ENCODE peak calls at places on chromosomes 12 and 14, in five cellular contexts. C is activated CD4-positive, alpha-beta T cell treated with anti-CD3 and anti-CD28 coated beads, Interleukin-2, amount 50 U/mL, for 48 hours; F is naive thymus-derived CD8-positive, alpha-beta T cell; Y is activated naive CD8-positive, alpha-beta T cell treated with anti-CD3 and anti-CD28 coated beads, Interleukin-2, amount 50 U/mL, for 24 hours; P is HEK293T. L is an unnamed sample.

GRCh38 chr12:52186135-52186840 is 5.5 kb downstream of the KRT80 start:
- DNase-seq in C (no peak), F (no peak), Y (no peak), P (no peak), L (no peak)

GRCh38 chr14:105525861-105526780 is at the start of gene TMEM121:
- DNase-seq in C (peak), F (no peak), Y (peak), P (peak), L (peak)

GRCh38 chr12:58395470-58395869 is 454.1 kb downstream of the ATP23 start:
- DNase-seq in C (no peak), F (no peak), Y (no peak), P (no peak), L (no peak)

GRCh38 chr14:22733829-22734228 is 32.7 kb upstream of the OXA1L start:
- DNase-seq in C (no peak), F (no peak), Y (no peak), P (no peak), L (no peak)

GRCh38 chr12:62934799-62935674 is at the start of gene PPM1H:
- DNase-seq in C (peak), F (no peak), Y (peak), P (peak), L (peak)

GRCh38 chr12:6461401-6462233 is 8.9 kb downstream of the VAMP1 start:
- DNase-seq in C (peak), F (peak), Y (peak), P (no peak), L (peak)

GRCh38 chr14:22977684-22978486 is 4.5 kb downstream of the AJUBA start:
- DNase-seq in C (no peak), F (no peak), Y (no peak), P (no peak), L (no peak)

GRCh38 chr12:126506426-126507182 is 1441.4 kb downstream of the AACS start:
- DNase-seq in C (no peak), F (no peak), Y (no peak), P (no peak), L (no peak)

GRCh38 chr14:75561013-75561432 is 17.4 kb upstream of the FLVCR2 start:
- DNase-seq in C (peak), F (peak), Y (peak), P (peak), L (peak)

GRCh38 chr12:49489720-49490119 is 49.1 kb upstream of the KCNH3 start:
- DNase-seq in C (no peak), F (no peak), Y (no peak), P (no peak), L (no peak)

GRCh38 chr14:49250109-49250508 is 336.1 kb downstream of the RPS29 start:
- DNase-seq in C (no peak), F (no peak), Y (no peak), P (no peak), L (no peak)

GRCh38 chr12:145369-145960 is 68.5 kb downstream of the SLC6A12 start:
- DNase-seq in C (no peak), F (no peak), Y (no peak), P (no peak), L (no peak)

GRCh38 chr12:69570545-69571399 is 14.5 kb upstream of the CCT2 start:
- DNase-seq in C (peak), F (peak), Y (peak), P (peak), L (peak)

GRCh38 chr12:5383961-5384360 is 47.9 kb upstream of the NTF3 start:
- DNase-seq in C (no peak), F (no peak), Y (no peak), P (no peak), L (no peak)

GRCh38 chr14:94738097-94738496 is 31.8 kb downstream of the GSC start:
- DNase-seq in C (no peak), F (no peak), Y (no peak), P (no peak), L (no peak)

GRCh38 chr12:58387199-58387598 is 445.8 kb downstream of the ATP23 start:
- DNase-seq in C (no peak), F (no peak), Y (no peak), P (no peak), L (no peak)

GRCh38 chr12:47636908-47637780 is 68.7 kb downstream of the RPAP3 start:
- DNase-seq in C (peak), F (no peak), Y (peak), P (no peak), L (peak)

GRCh38 chr12:41368006-41368405 is 179.9 kb downstream of the PDZRN4 start:
- DNase-seq in C (no peak), F (no peak), Y (no peak), P (peak), L (no peak)

GRCh38 chr12:34119366-34119765 is 97.1 kb downstream of the ALG10 start:
- DNase-seq in C (no peak), F (no peak), Y (no peak), P (no peak), L (no peak)

GRCh38 chr12:54744590-54744989 is 96.4 kb upstream of the DCD start:
- DNase-seq in C (no peak), F (no peak), Y (no peak), P (no peak), L (no peak)

GRCh38 chr14:51856897-51857296 is 3.5 kb upstream of the GNG2 start:
- DNase-seq in C (no peak), F (no peak), Y (no peak), P (no peak), L (no peak)

GRCh38 chr12:97951717-97952116 is 489.1 kb downstream of the RMST start:
- DNase-seq in C (no peak), F (no peak), Y (no peak), P (no peak), L (no peak)

GRCh38 chr12:86264451-86265328 is 8.5 kb upstream of the MGAT4C start:
- DNase-seq in C (no peak), F (no peak), Y (no peak), P (no peak), L (no peak)

GRCh38 chr12:53212931-53213330 is 5.9 kb upstream of the ITGB7 start:
- DNase-seq in C (no peak), F (no peak), Y (no peak), P (no peak), L (no peak)

GRCh38 chr14:60514378-60515243 is 5.7 kb downstream of the SIX6 start:
- DNase-seq in C (no peak), F (no peak), Y (peak), P (peak), L (no peak)

GRCh38 chr12:73665193-73665592 is 872.4 kb upstream of the ATXN7L3B start:
- DNase-seq in C (no peak), F (no peak), Y (no peak), P (no peak), L (no peak)

GRCh38 chr12:55901881-55902490 is 25.7 kb downstream of the PYM1 start:
- DNase-seq in C (no peak), F (no peak), Y (no peak), P (no peak), L (no peak)

GRCh38 chr12:59736786-59737185 is 141.0 kb downstream of the SLC16A7 start:
- DNase-seq in C (no peak), F (no peak), Y (no peak), P (no peak), L (no peak)

GRCh38 chr14:104639889-104640548 is 35.4 kb upstream of the TMEM179 start:
- DNase-seq in C (peak), F (peak), Y (peak), P (peak), L (peak)

GRCh38 chr12:118103231-118103600 is 595 bp downstream of the VSIG10 start:
- DNase-seq in C (peak), F (no peak), Y (peak), P (peak), L (peak)

L was measured in activated CD4-positive, alpha-beta memory T cell treated with anti-CD3 and anti-CD28 coated beads, Interleukin-2, amount 10 ng/mL, durations not matched to agents 7 days and 5 days.